ENCODE peak calls at places on chromosomes 5 and 9, in seven cellular contexts. H is adrenal gland; T is transverse colon; P is CD4-positive, alpha-beta T cell; I is RWPE1; S is fibroblast of lung; Q is HCT116. V is an unnamed sample.

GRCh38 chr5:67012241-67012640 is 184.4 kb downstream of the CD180 start:
- DNase-seq in H (no peak), T (no peak), P (no peak), I (peak), S (no peak), Q (no peak), V (no peak)

GRCh38 chr9:14258156-14258555 is 55.8 kb downstream of the NFIB start:
- DNase-seq in H (no peak), T (no peak), P (no peak), I (no peak), S (no peak), Q (no peak), V (no peak)

GRCh38 chr5:93620487-93621339 is 37.7 kb downstream of the NR2F1 start:
- DNase-seq in H (peak), T (peak), P (peak), I (peak), S (peak), Q (peak), V (no peak)

GRCh38 chr9:136688274-136689107 is 1.2 kb upstream of the AGPAT2 start:
- DNase-seq in H (no peak), T (no peak), P (no peak), I (no peak), S (peak), Q (no peak), V (no peak)

GRCh38 chr9:6051511-6051950 is 36.1 kb upstream of the RANBP6 start:
- DNase-seq in H (no peak), T (no peak), P (no peak), I (no peak), S (no peak), Q (no peak), V (no peak)

GRCh38 chr9:129932303-129933151 is 97.3 kb downstream of the USP20 start:
- DNase-seq in H (no peak), T (no peak), P (no peak), I (no peak), S (peak), Q (no peak), V (no peak)

GRCh38 chr5:132762246-132763000 is 14.6 kb downstream of the SEPTIN8 start:
- DNase-seq in H (no peak), T (peak), P (no peak), I (no peak), S (no peak), Q (no peak), V (no peak)

GRCh38 chr9:124749811-124750210 is 21.3 kb downstream of the NR6A1 start:
- DNase-seq in H (no peak), T (no peak), P (no peak), I (no peak), S (no peak), Q (no peak), V (no peak)

GRCh38 chr9:91001146-91001611 is 199.6 kb downstream of the SYK start:
- DNase-seq in H (peak), T (no peak), P (no peak), I (peak), S (peak), Q (peak), V (no peak)

GRCh38 chr9:22617156-22617555 is 170.5 kb downstream of the DMRTA1 start:
- DNase-seq in H (no peak), T (no peak), P (no peak), I (no peak), S (no peak), Q (no peak), V (no peak)

GRCh38 chr5:1939256-1939655 is 56.5 kb upstream of the IRX4 start:
- DNase-seq in H (no peak), T (no peak), P (no peak), I (no peak), S (no peak), Q (no peak), V (no peak)

GRCh38 chr5:31090467-31090866 is 103.0 kb upstream of the CDH6 start:
- DNase-seq in H (no peak), T (no peak), P (no peak), I (no peak), S (no peak), Q (no peak), V (no peak)

GRCh38 chr5:99030871-99031440 is 102.1 kb upstream of the CHD1 start:
- DNase-seq in H (no peak), T (no peak), P (no peak), I (no peak), S (no peak), Q (no peak), V (no peak)

GRCh38 chr5:79924936-79925893 is 65.8 kb downstream of the MTX3 start:
- DNase-seq in H (peak), T (no peak), P (no peak), I (no peak), S (peak), Q (no peak), V (no peak)

GRCh38 chr5:16461026-16461425 is 4.6 kb downstream of the ZNF622 start:
- DNase-seq in H (no peak), T (no peak), P (no peak), I (no peak), S (peak), Q (no peak), V (no peak)

GRCh38 chr5:139183502-139183901 is 14.7 kb downstream of the SIL1 start:
- DNase-seq in H (no peak), T (no peak), P (no peak), I (no peak), S (no peak), Q (no peak), V (no peak)

GRCh38 chr9:109052416-109052815 is 39.1 kb upstream of the CTNNAL1 start:
- DNase-seq in H (no peak), T (no peak), P (no peak), I (no peak), S (no peak), Q (no peak), V (no peak)

GRCh38 chr5:79546782-79547428 is 33.0 kb upstream of the HOMER1 start:
- DNase-seq in H (no peak), T (no peak), P (no peak), I (no peak), S (peak), Q (no peak), V (no peak)

GRCh38 chr9:79073201-79073600 is 498.6 kb upstream of the TLE4 start:
- DNase-seq in H (no peak), T (no peak), P (no peak), I (no peak), S (no peak), Q (no peak), V (no peak)

GRCh38 chr5:28404363-28405071 is 1366.1 kb upstream of the CDH9 start:
- DNase-seq in H (no peak), T (no peak), P (no peak), I (no peak), S (no peak), Q (no peak), V (no peak)

GRCh38 chr9:94916956-94917355 is 190.5 kb downstream of the AOPEP start:
- DNase-seq in H (no peak), T (no peak), P (no peak), I (peak), S (no peak), Q (no peak), V (no peak)

GRCh38 chr9:100700689-100701318 is 122.9 kb downstream of the CAVIN4 start:
- DNase-seq in H (peak), T (no peak), P (no peak), I (no peak), S (no peak), Q (peak), V (no peak)

DNA sequence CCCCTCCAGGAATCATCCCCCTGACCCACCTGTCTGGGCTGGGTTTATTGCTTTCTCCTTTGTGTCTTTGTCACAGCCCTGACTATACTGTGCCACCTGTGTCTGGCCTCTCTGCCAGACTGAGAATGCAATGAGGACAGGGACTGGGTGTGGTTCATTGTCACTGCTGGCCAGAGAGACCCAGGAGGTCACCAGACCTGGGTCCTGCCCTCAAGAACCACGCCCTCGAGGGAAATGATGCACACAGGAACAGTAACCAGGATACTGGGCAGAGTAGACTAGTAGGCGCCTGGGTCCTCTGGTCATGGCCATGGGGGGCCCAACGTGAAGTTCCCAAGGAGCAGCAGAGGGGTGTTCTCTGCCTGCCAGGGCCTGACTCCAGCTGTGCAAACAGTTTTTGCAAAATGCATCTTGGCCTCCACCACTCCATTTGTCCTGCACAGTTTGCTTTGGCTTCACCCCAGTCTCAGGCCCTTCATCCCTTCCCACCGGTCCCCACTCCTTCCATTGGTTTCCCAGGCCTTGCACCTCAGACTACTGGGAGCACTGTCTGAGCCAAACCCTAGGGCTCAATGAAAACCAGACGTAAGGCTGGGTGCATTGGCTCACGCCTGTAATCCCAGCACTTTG is 17.8 kb downstream of the RGS3 start:
- DNase-seq in H (no peak), T (peak), P (no peak), I (no peak), S (peak), Q (no peak), V (no peak)
- H3K27ac ChIP-seq in H (no peak), T (no peak), P (no peak), I (no peak), S (no peak), Q (no peak), V (no peak)

GRCh38 chr5:126624534-126624933 is 23.8 kb downstream of the PHAX start:
- DNase-seq in H (peak), T (no peak), P (no peak), I (peak), S (peak), Q (peak), V (no peak)
- H3K27ac ChIP-seq in H (peak), T (no peak), P (no peak), I (no peak), S (peak), Q (peak), V (no peak)

GRCh38 chr5:143600396-143601075 is 197.1 kb upstream of the NR3C1 start:
- DNase-seq in H (no peak), T (no peak), P (no peak), I (no peak), S (peak), Q (no peak), V (no peak)

GRCh38 chr5:143601357-143601756 is 197.9 kb upstream of the NR3C1 start:
- DNase-seq in H (no peak), T (no peak), P (no peak), I (no peak), S (no peak), Q (no peak), V (no peak)

GRCh38 chr5:143605403-143606005 is 202.0 kb upstream of the NR3C1 start:
- DNase-seq in H (peak), T (peak), P (no peak), I (no peak), S (peak), Q (no peak), V (peak)

GRCh38 chr5:143599474-143599873 is 196.0 kb upstream of the NR3C1 start:
- DNase-seq in H (no peak), T (no peak), P (no peak), I (no peak), S (no peak), Q (no peak), V (no peak)

DNA sequence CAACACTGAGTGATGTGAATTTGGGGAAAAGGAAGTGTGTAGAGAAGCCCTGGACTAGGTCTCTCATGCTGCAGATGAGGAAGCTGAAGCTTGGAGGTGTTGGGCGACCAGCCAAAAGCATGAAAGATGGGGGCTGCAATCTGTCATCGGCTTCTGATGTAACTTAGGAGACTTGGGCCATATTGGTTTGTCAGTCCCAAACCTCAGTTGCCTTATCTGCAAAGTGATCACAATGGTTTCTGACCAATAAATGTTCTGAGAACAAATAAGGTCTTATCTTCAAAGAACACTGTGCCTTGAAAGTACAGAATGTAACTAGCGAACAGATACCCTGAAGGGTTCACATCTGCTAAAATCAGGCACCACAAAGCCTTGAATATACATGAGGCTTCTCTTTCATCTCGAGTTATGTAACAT is 198.4 kb upstream of the NR3C1 start:
- DNase-seq in H (peak), T (peak), P (no peak), I (no peak), S (no peak), Q (no peak), V (no peak)
- H3K27ac ChIP-seq in H (no peak), T (no peak), P (no peak), I (no peak), S (no peak), Q (no peak), V (no peak)

GRCh38 chr9:81393985-81394811 is 295.1 kb downstream of the TLE1 start:
- DNase-seq in H (no peak), T (no peak), P (no peak), I (no peak), S (peak), Q (no peak), V (no peak)
- H3K27ac ChIP-seq in H (no peak), T (peak), P (no peak), I (no peak), S (no peak), Q (no peak), V (no peak)

DNA sequence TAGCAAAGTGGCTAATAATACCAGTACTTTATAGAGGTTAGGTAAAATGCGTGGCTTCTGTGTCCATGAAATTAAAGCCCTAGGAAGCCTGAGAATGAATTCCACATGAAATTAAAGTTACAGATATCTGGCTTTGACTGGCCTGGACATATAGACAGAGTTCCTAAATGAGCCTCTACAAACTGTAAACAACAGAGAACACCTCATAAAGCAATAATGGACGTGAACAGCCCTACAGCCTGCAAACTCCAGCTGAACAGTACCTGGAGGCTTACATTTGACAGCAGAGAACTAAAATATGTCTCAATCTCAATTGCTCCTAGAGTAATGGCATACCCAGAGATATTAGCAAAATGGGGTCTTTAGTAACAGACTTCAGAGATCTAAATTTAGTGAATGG is 28.7 kb downstream of the GOLPH3 start:
- DNase-seq in H (no peak), T (no peak), P (no peak), I (no peak), S (no peak), Q (no peak), V (no peak)
- H3K27ac ChIP-seq in H (no peak), T (no peak), P (no peak), I (no peak), S (no peak), Q (no peak), V (no peak)

GRCh38 chr5:154320690-154321089 is 125.1 kb upstream of the SAP30L start:
- DNase-seq in H (no peak), T (no peak), P (no peak), I (no peak), S (no peak), Q (no peak), V (no peak)

GRCh38 chr5:154318691-154319090 is 127.1 kb upstream of the SAP30L start:
- DNase-seq in H (no peak), T (no peak), P (no peak), I (no peak), S (no peak), Q (no peak), V (no peak)

GRCh38 chr5:154317916-154318315 is 127.4 kb downstream of the GALNT10 start:
- DNase-seq in H (no peak), T (no peak), P (no peak), I (no peak), S (no peak), Q (no peak), V (no peak)

GRCh38 chr5:154320209-154320608 is 125.6 kb upstream of the SAP30L start:
- DNase-seq in H (no peak), T (no peak), P (no peak), I (no peak), S (no peak), Q (no peak), V (no peak)

GRCh38 chr5:154321546-154321945 is 124.3 kb upstream of the SAP30L start:
- DNase-seq in H (no peak), T (no peak), P (no peak), I (no peak), S (no peak), Q (no peak), V (no peak)
- H3K27ac ChIP-seq in H (no peak), T (no peak), P (no peak), I (no peak), S (no peak), Q (no peak), V (no peak)

GRCh38 chr5:83844320-83845068 is 123.8 kb upstream of the HAPLN1 start:
- DNase-seq in H (no peak), T (peak), P (no peak), I (peak), S (peak), Q (no peak), V (no peak)
- H3K27ac ChIP-seq in H (no peak), T (no peak), P (no peak), I (no peak), S (no peak), Q (no peak), V (no peak)

V was measured in substantia nigra.